ENCODE peak calls at places on chromosomes 1 and 21, in eight cellular contexts. L, K, X, A, H, G, T and Z are unnamed samples.

GRCh38 chr1:77039739-77040138 is 172.5 kb downstream of the ST6GALNAC5 start:
- DNase-seq in H (peak; percentile 96), K (no peak), G (no peak), L (no peak), X (no peak), A (no peak), T (no peak), Z (no peak)

GRCh38 chr1:171740987-171741871 is 636 bp downstream of the VAMP4 start:
- DNase-seq in X (peak; percentile 17), A (peak; percentile 30), K (peak; percentile 62), L (peak; percentile 25), H (peak; percentile 74), T (peak; percentile 41), G (peak; percentile 78), Z (peak; percentile 39)

GRCh38 chr1:9908846-9909221 is 1.2 kb downstream of the CTNNBIP1 start:
- DNase-seq in A (no peak), L (no peak), G (peak; percentile 34), X (no peak), K (no peak), H (no peak), T (no peak), Z (no peak)

GRCh38 chr1:44571712-44572571 is 102.3 kb downstream of the TMEM53 start:
- DNase-seq in A (no peak), K (no peak), H (peak; percentile 24), L (no peak), X (no peak), T (peak; percentile 9), G (peak; percentile 11), Z (peak; percentile 55)

GRCh38 chr1:202578001-202578500 is 132.2 kb downstream of the SYT2 start:
- DNase-seq in K (no peak), A (no peak), G (peak; percentile 43), L (no peak), T (no peak), X (no peak), H (peak; percentile 59), Z (peak; percentile 58)

GRCh38 chr1:205091043-205091740 is 6.9 kb upstream of the TMEM81 start:
- DNase-seq in T (no peak), L (no peak), G (peak; percentile 73), K (no peak), A (no peak), X (no peak), H (peak; percentile 74), Z (no peak)

GRCh38 chr1:192835116-192835515 is 26.3 kb downstream of the RGS2 start:
- DNase-seq in A (no peak), X (no peak), H (no peak), L (no peak), T (no peak), G (no peak), K (no peak), Z (no peak)

GRCh38 chr1:107953551-107953950 is 11.4 kb downstream of the VAV3 start:
- DNase-seq in H (no peak), T (no peak), A (no peak), L (no peak), X (no peak), K (no peak), G (no peak), Z (no peak)

GRCh38 chr1:201739492-201740085 is 89.4 kb upstream of the IPO9 start:
- DNase-seq in T (peak; percentile 55), G (peak; percentile 40), A (no peak), K (peak; percentile 83), X (peak; percentile 31), H (peak; percentile 67), L (peak; percentile 74), Z (peak; percentile 82)

GRCh38 chr1:175539986-175540385 is 203.4 kb downstream of the TNR start:
- DNase-seq in A (no peak), H (no peak), K (no peak), T (no peak), L (no peak), X (no peak), G (no peak), Z (no peak)

GRCh38 chr1:78286686-78287085 is 204.1 kb upstream of the PTGFR start:
- DNase-seq in G (no peak), A (no peak), L (no peak), H (peak; percentile 50), X (no peak), K (no peak), T (no peak), Z (no peak)

GRCh38 chr1:179190861-179191260 is 38.6 kb downstream of the ABL2 start:
- DNase-seq in T (no peak), H (no peak), K (no peak), X (no peak), A (no peak), G (no peak), L (no peak), Z (no peak)

GRCh38 chr1:83882906-83883305 is 116.0 kb downstream of the TTLL7 start:
- DNase-seq in K (peak; percentile 20), X (no peak), H (no peak), T (no peak), L (no peak), G (no peak), A (no peak), Z (peak; percentile 78)

GRCh38 chr1:178501705-178502329 is 5.1 kb upstream of the CLEC20A start:
- DNase-seq in H (peak; percentile 88), L (peak; percentile 67), X (no peak), K (peak; percentile 81), A (peak; percentile 57), T (peak; percentile 35), G (peak; percentile 26), Z (peak; percentile 89)

GRCh38 chr1:182622795-182623528 is 18.8 kb upstream of the RGS16 start:
- DNase-seq in A (no peak), G (no peak), T (no peak), H (no peak), K (no peak), L (no peak), X (no peak), Z (no peak)

GRCh38 chr1:157993179-157994080 is at the start of gene KIRREL1:
- DNase-seq in G (no peak), A (no peak), L (peak; percentile 67), H (peak; percentile 88), X (no peak), T (no peak), K (peak; percentile 53), Z (peak; percentile 72)

GRCh38 chr1:22712502-22713271 is 2.0 kb downstream of the EPHB2 start:
- DNase-seq in H (no peak), K (peak; percentile 52), T (no peak), A (no peak), L (no peak), G (no peak), X (no peak), Z (no peak)

GRCh38 chr1:156998840-156999239 is 46.7 kb downstream of the ARHGEF11 start:
- DNase-seq in X (no peak), G (no peak), T (no peak), K (peak; percentile 16), L (no peak), H (no peak), A (no peak), Z (peak; percentile 39)

GRCh38 chr1:176779655-176780328 is 316.8 kb downstream of the PAPPA2 start:
- DNase-seq in G (no peak), L (no peak), A (no peak), K (no peak), H (no peak), X (no peak), T (no peak), Z (no peak)

GRCh38 chr1:7770939-7771672 is at the start of gene VAMP3:
- DNase-seq in G (peak; percentile 80), T (peak; percentile 89), A (no peak), K (peak; percentile 93), H (peak; percentile 91), X (peak; percentile 82), L (peak; percentile 93), Z (peak; percentile 96)

GRCh38 chr1:97903626-97904025 is 17.2 kb downstream of the DPYD start:
- DNase-seq in L (no peak), A (no peak), H (peak; percentile 70), X (no peak), K (no peak), T (no peak), G (no peak), Z (no peak)

GRCh38 chr1:111290640-111291039 is at the start of gene CHIA:
- DNase-seq in L (no peak), H (no peak), G (peak; percentile 40), A (peak; percentile 21), X (no peak), T (no peak), K (no peak), Z (no peak)

GRCh38 chr1:79188371-79188770 is 181.8 kb upstream of the ADGRL4 start:
- DNase-seq in G (no peak), L (no peak), K (no peak), X (no peak), H (peak; percentile 58), T (no peak), A (no peak), Z (no peak)

GRCh38 chr1:108521990-108522393 is 37.9 kb upstream of the EEIG2 start:
- DNase-seq in X (no peak), A (no peak), L (no peak), G (no peak), H (no peak), T (no peak), K (no peak), Z (no peak)

GRCh38 chr21:25567472-25567871 is 39.8 kb downstream of the MRPL39 start:
- DNase-seq in X (no peak), A (no peak), K (no peak), H (no peak), L (no peak), T (no peak), G (no peak), Z (no peak)